ENCODE peak calls at places on chromosomes 5 and 9, in seven cellular contexts. One of them, this sample, is unnamed. For H3K27me3, the result is how much of the 10 kb centered on the place peaks cover.

GRCh38 chr5:42582723-42583122 is 159.5 kb downstream of the GHR start:
- DNase-seq in fibroblast of lung: no peak
- DNase-seq in CD8-positive, alpha-beta T cell: no peak
- DNase-seq in WERI-Rb-1: no peak
- DNase-seq in tibial artery: no peak
- DNase-seq in hepatocyte: no peak
- DNase-seq in neuronal stem cell: no peak
- DNase-seq in this sample: no peak

GRCh38 chr5:122195784-122196394 is 66.5 kb downstream of the ZNF474 start:
- DNase-seq in fibroblast of lung: peak
- DNase-seq in CD8-positive, alpha-beta T cell: no peak
- DNase-seq in WERI-Rb-1: peak
- DNase-seq in tibial artery: no peak
- DNase-seq in hepatocyte: peak
- DNase-seq in neuronal stem cell: peak
- DNase-seq in this sample: peak

GRCh38 chr5:134456825-134457224 is 45.1 kb upstream of the CDKN2AIPNL start:
- DNase-seq in fibroblast of lung: no peak
- DNase-seq in CD8-positive, alpha-beta T cell: no peak
- DNase-seq in WERI-Rb-1: no peak
- DNase-seq in tibial artery: no peak
- DNase-seq in hepatocyte: no peak
- DNase-seq in neuronal stem cell: no peak
- DNase-seq in this sample: no peak

GRCh38 chr5:123087173-123088030 is 1.6 kb upstream of the PRDM6 start:
- DNase-seq in fibroblast of lung: no peak
- DNase-seq in CD8-positive, alpha-beta T cell: no peak
- DNase-seq in WERI-Rb-1: peak
- DNase-seq in tibial artery: no peak
- DNase-seq in hepatocyte: no peak
- DNase-seq in neuronal stem cell: no peak
- DNase-seq in this sample: no peak

GRCh38 chr9:29129763-29130162 is 1556.5 kb upstream of the C9orf72 start:
- DNase-seq in fibroblast of lung: no peak
- DNase-seq in CD8-positive, alpha-beta T cell: no peak
- DNase-seq in WERI-Rb-1: no peak
- DNase-seq in tibial artery: no peak
- DNase-seq in hepatocyte: no peak
- DNase-seq in neuronal stem cell: peak
- DNase-seq in this sample: no peak

GRCh38 chr5:17081142-17081541 is 136.3 kb upstream of the BASP1 start:
- DNase-seq in fibroblast of lung: no peak
- DNase-seq in CD8-positive, alpha-beta T cell: no peak
- DNase-seq in WERI-Rb-1: no peak
- DNase-seq in tibial artery: no peak
- DNase-seq in hepatocyte: no peak
- DNase-seq in neuronal stem cell: no peak
- DNase-seq in this sample: no peak

GRCh38 chr5:109329296-109330252 is 80.2 kb downstream of the PJA2 start:
- DNase-seq in fibroblast of lung: peak
- DNase-seq in CD8-positive, alpha-beta T cell: no peak
- DNase-seq in WERI-Rb-1: no peak
- DNase-seq in tibial artery: no peak
- DNase-seq in hepatocyte: no peak
- DNase-seq in neuronal stem cell: no peak
- DNase-seq in this sample: no peak

GRCh38 chr5:57175586-57175985 is 1.7 kb downstream of the GPBP1 start:
- DNase-seq in fibroblast of lung: no peak
- DNase-seq in CD8-positive, alpha-beta T cell: no peak
- DNase-seq in WERI-Rb-1: no peak
- DNase-seq in tibial artery: no peak
- DNase-seq in hepatocyte: peak
- DNase-seq in neuronal stem cell: no peak
- DNase-seq in this sample: no peak

GRCh38 chr5:170502692-170503091 is 1.1 kb upstream of the KCNIP1 start:
- DNase-seq in fibroblast of lung: no peak
- DNase-seq in CD8-positive, alpha-beta T cell: no peak
- DNase-seq in WERI-Rb-1: no peak
- DNase-seq in tibial artery: no peak
- DNase-seq in hepatocyte: no peak
- DNase-seq in neuronal stem cell: no peak
- DNase-seq in this sample: no peak

GRCh38 chr9:96327694-96328352 is 25.8 kb upstream of the HSD17B3 start:
- DNase-seq in fibroblast of lung: peak
- DNase-seq in CD8-positive, alpha-beta T cell: peak
- DNase-seq in WERI-Rb-1: peak
- DNase-seq in tibial artery: peak
- DNase-seq in hepatocyte: peak
- DNase-seq in neuronal stem cell: peak
- DNase-seq in this sample: peak

GRCh38 chr5:76376141-76376900 is 26.8 kb upstream of the IQGAP2 start:
- DNase-seq in fibroblast of lung: peak
- DNase-seq in CD8-positive, alpha-beta T cell: no peak
- DNase-seq in WERI-Rb-1: no peak
- DNase-seq in tibial artery: no peak
- DNase-seq in hepatocyte: no peak
- DNase-seq in neuronal stem cell: no peak
- DNase-seq in this sample: no peak

GRCh38 chr9:77457916-77458592 is 190.1 kb downstream of the GNA14 start:
- DNase-seq in fibroblast of lung: peak
- DNase-seq in CD8-positive, alpha-beta T cell: peak
- DNase-seq in WERI-Rb-1: peak
- DNase-seq in tibial artery: peak
- DNase-seq in hepatocyte: peak
- DNase-seq in neuronal stem cell: peak
- DNase-seq in this sample: peak

GRCh38 chr9:106479679-106480078 is 383.3 kb upstream of the ZNF462 start:
- DNase-seq in fibroblast of lung: peak
- DNase-seq in CD8-positive, alpha-beta T cell: no peak
- DNase-seq in WERI-Rb-1: no peak
- DNase-seq in tibial artery: no peak
- DNase-seq in hepatocyte: no peak
- DNase-seq in neuronal stem cell: no peak
- DNase-seq in this sample: no peak

GRCh38 chr5:109759304-109759703 is 69.6 kb downstream of the MAN2A1 start:
- DNase-seq in fibroblast of lung: no peak
- DNase-seq in CD8-positive, alpha-beta T cell: no peak
- DNase-seq in WERI-Rb-1: no peak
- DNase-seq in tibial artery: no peak
- DNase-seq in hepatocyte: no peak
- DNase-seq in neuronal stem cell: no peak
- DNase-seq in this sample: no peak

GRCh38 chr5:118647587-118647986 is 340.8 kb downstream of the DTWD2 start:
- DNase-seq in fibroblast of lung: no peak
- DNase-seq in CD8-positive, alpha-beta T cell: no peak
- DNase-seq in WERI-Rb-1: no peak
- DNase-seq in tibial artery: no peak
- DNase-seq in hepatocyte: peak
- DNase-seq in neuronal stem cell: no peak
- DNase-seq in this sample: no peak

GRCh38 chr5:97832645-97833296 is 649.7 kb upstream of the RIOK2 start:
- DNase-seq in fibroblast of lung: no peak
- DNase-seq in CD8-positive, alpha-beta T cell: no peak
- DNase-seq in WERI-Rb-1: no peak
- DNase-seq in tibial artery: no peak
- DNase-seq in hepatocyte: no peak
- DNase-seq in neuronal stem cell: no peak
- DNase-seq in this sample: no peak

GRCh38 chr9:35114921-35115341 is 731 bp downstream of the ATOSB start:
- DNase-seq in fibroblast of lung: no peak
- DNase-seq in CD8-positive, alpha-beta T cell: no peak
- DNase-seq in WERI-Rb-1: peak
- DNase-seq in tibial artery: peak
- DNase-seq in hepatocyte: peak
- DNase-seq in neuronal stem cell: peak
- DNase-seq in this sample: peak

GRCh38 chr5:149264432-149265069 is 7.1 kb upstream of the AFAP1L1 start:
- DNase-seq in fibroblast of lung: no peak
- DNase-seq in CD8-positive, alpha-beta T cell: peak
- DNase-seq in WERI-Rb-1: peak
- DNase-seq in tibial artery: no peak
- DNase-seq in hepatocyte: peak
- DNase-seq in neuronal stem cell: peak
- DNase-seq in this sample: peak

GRCh38 chr5:115435065-115435775 is 109.4 kb downstream of the FEM1C start:
- DNase-seq in fibroblast of lung: no peak
- DNase-seq in CD8-positive, alpha-beta T cell: no peak
- DNase-seq in WERI-Rb-1: no peak
- DNase-seq in tibial artery: no peak
- DNase-seq in hepatocyte: no peak
- DNase-seq in neuronal stem cell: no peak
- DNase-seq in this sample: no peak

GRCh38 chr9:134284741-134285140 is 41.5 kb upstream of the RXRA start:
- DNase-seq in fibroblast of lung: no peak
- DNase-seq in CD8-positive, alpha-beta T cell: no peak
- DNase-seq in WERI-Rb-1: no peak
- DNase-seq in tibial artery: no peak
- DNase-seq in hepatocyte: no peak
- DNase-seq in neuronal stem cell: no peak
- DNase-seq in this sample: no peak

GRCh38 chr5:83471405-83472212 is at the start of gene VCAN:
- DNase-seq in fibroblast of lung: peak
- DNase-seq in CD8-positive, alpha-beta T cell: no peak
- DNase-seq in WERI-Rb-1: peak
- DNase-seq in tibial artery: peak
- DNase-seq in hepatocyte: peak
- DNase-seq in neuronal stem cell: peak
- DNase-seq in this sample: peak
- H3K27me3 ChIP-seq in fibroblast of lung: under half
- H3K27me3 ChIP-seq in CD8-positive, alpha-beta T cell: under half
- H3K27me3 ChIP-seq in WERI-Rb-1: under half
- H3K27me3 ChIP-seq in tibial artery: under half
- H3K27me3 ChIP-seq in hepatocyte: under half
- H3K27me3 ChIP-seq in neuronal stem cell: under half
- H3K27me3 ChIP-seq in this sample: under half

GRCh38 chr9:124500796-124501611 is 6.2 kb downstream of the NR5A1 start:
- DNase-seq in fibroblast of lung: no peak
- DNase-seq in CD8-positive, alpha-beta T cell: no peak
- DNase-seq in WERI-Rb-1: no peak
- DNase-seq in tibial artery: no peak
- DNase-seq in hepatocyte: no peak
- DNase-seq in neuronal stem cell: no peak
- DNase-seq in this sample: no peak
- H3K27me3 ChIP-seq in fibroblast of lung: under half
- H3K27me3 ChIP-seq in CD8-positive, alpha-beta T cell: under half
- H3K27me3 ChIP-seq in WERI-Rb-1: under half
- H3K27me3 ChIP-seq in tibial artery: under half
- H3K27me3 ChIP-seq in hepatocyte: half or more
- H3K27me3 ChIP-seq in neuronal stem cell: under half
- H3K27me3 ChIP-seq in this sample: under half

GRCh38 chr5:173326501-173326960 is 1.7 kb downstream of the STC2 start:
- DNase-seq in fibroblast of lung: peak
- DNase-seq in CD8-positive, alpha-beta T cell: no peak
- DNase-seq in WERI-Rb-1: no peak
- DNase-seq in tibial artery: no peak
- DNase-seq in hepatocyte: no peak
- DNase-seq in neuronal stem cell: no peak
- DNase-seq in this sample: no peak
- H3K27me3 ChIP-seq in fibroblast of lung: under half
- H3K27me3 ChIP-seq in CD8-positive, alpha-beta T cell: under half
- H3K27me3 ChIP-seq in WERI-Rb-1: under half
- H3K27me3 ChIP-seq in tibial artery: under half
- H3K27me3 ChIP-seq in hepatocyte: under half
- H3K27me3 ChIP-seq in neuronal stem cell: under half
- H3K27me3 ChIP-seq in this sample: under half

DNA sequence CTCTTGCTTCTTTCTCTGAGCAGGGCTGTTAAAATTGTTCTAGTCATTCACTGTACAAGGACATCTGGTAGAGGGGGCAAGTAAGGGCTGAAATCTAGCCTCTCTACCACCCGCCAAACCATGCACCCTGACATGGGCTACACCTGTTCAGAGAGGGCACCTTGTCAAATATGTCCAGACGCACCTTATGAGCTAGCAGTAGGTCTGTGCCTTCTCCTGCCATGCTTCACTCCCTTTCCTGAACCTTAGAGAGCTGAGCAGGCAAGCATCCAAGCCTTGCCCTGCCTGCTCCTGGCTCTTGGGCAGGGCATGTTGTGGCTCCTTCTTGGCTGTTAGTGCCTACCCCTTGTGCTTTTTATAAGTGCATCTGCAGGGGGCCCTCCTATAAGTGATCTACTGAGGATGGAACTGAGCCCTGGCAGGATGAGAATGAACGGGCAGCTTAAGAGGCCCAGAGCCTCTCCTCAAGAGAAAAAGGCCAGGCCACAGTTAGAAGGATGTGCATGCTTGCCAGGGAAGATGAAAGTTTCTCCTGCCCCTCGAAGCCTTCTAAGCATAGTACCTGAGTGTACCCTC is 3.8 kb upstream of the NEUROG1 start:
- DNase-seq in fibroblast of lung: no peak
- DNase-seq in CD8-positive, alpha-beta T cell: no peak
- DNase-seq in WERI-Rb-1: no peak
- DNase-seq in tibial artery: no peak
- DNase-seq in hepatocyte: no peak
- DNase-seq in neuronal stem cell: no peak
- DNase-seq in this sample: no peak
- H3K27me3 ChIP-seq in fibroblast of lung: half or more
- H3K27me3 ChIP-seq in CD8-positive, alpha-beta T cell: under half
- H3K27me3 ChIP-seq in WERI-Rb-1: under half
- H3K27me3 ChIP-seq in tibial artery: under half
- H3K27me3 ChIP-seq in hepatocyte: half or more
- H3K27me3 ChIP-seq in neuronal stem cell: under half
- H3K27me3 ChIP-seq in this sample: half or more

DNA sequence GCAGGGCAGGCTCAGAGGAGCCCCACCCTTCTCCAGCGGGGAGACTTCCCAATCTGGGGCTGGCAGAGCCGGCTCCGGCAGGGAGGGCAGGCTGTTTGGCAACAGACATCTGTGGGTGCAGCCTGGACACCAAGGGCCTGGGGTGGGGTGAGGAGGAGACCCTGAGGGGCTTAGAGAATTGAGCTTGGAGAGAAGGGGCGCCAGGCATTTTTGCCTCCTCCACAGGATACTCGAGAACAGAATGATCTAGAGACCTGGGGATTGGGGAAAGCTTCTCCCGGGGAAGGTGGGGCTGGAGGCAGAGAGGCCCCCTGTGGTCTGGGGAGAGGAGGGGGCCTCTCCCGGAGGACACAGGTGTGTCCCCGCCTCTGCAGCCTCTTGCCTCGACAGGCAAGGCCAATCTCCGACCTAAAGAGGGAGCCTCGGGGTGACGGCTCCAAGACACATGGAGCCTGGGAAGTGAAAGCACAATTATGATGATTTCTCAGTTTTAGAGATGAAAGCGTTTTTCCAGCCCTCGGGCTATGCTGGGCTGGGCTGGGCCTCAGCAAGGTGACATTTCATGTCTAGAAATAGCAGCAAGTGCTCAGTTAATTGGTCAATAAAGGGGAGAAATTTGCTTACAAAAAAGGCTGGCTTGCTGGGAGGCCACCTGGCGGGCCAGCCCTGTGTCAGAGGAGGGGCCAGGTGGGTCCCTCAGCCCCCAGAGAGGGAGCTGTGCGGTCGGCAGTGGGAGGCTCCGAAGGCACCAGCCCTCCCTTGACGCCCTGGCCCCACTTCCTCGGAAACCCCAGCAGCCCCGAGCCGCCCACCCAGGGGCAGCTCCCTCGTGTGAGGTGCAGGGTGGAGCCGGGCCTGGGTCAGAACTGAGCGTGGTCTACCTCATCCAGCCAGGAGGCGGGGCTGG is 8.2 kb downstream of the LHX3 start:
- DNase-seq in fibroblast of lung: no peak
- DNase-seq in CD8-positive, alpha-beta T cell: no peak
- DNase-seq in WERI-Rb-1: peak
- DNase-seq in tibial artery: no peak
- DNase-seq in hepatocyte: no peak
- DNase-seq in neuronal stem cell: no peak
- DNase-seq in this sample: no peak
- H3K27me3 ChIP-seq in fibroblast of lung: half or more
- H3K27me3 ChIP-seq in CD8-positive, alpha-beta T cell: under half
- H3K27me3 ChIP-seq in WERI-Rb-1: under half
- H3K27me3 ChIP-seq in tibial artery: under half
- H3K27me3 ChIP-seq in hepatocyte: half or more
- H3K27me3 ChIP-seq in neuronal stem cell: half or more
- H3K27me3 ChIP-seq in this sample: half or more

GRCh38 chr9:132744881-132745761 is 74.9 kb downstream of the GTF3C4 start:
- DNase-seq in fibroblast of lung: no peak
- DNase-seq in CD8-positive, alpha-beta T cell: no peak
- DNase-seq in WERI-Rb-1: peak
- DNase-seq in tibial artery: no peak
- DNase-seq in hepatocyte: peak
- DNase-seq in neuronal stem cell: peak
- DNase-seq in this sample: no peak
- H3K27me3 ChIP-seq in fibroblast of lung: under half
- H3K27me3 ChIP-seq in CD8-positive, alpha-beta T cell: under half
- H3K27me3 ChIP-seq in WERI-Rb-1: under half
- H3K27me3 ChIP-seq in tibial artery: under half
- H3K27me3 ChIP-seq in hepatocyte: under half
- H3K27me3 ChIP-seq in neuronal stem cell: under half
- H3K27me3 ChIP-seq in this sample: under half